ENCODE peak calls at places on chromosome 20, in seven cellular contexts. J is thyroid gland, Y is astrocyte, H is GM12878, I is right atrium auricular region, P is heart right ventricle, D is dorsolateral prefrontal cortex. K is an unnamed sample.

GRCh38 chr20:58420798-58421496 is 31.9 kb downstream of the VAPB start:
- DNase-seq in H (no peak), P (no peak), Y (peak), J (no peak), I (no peak), D (no peak), K (no peak)

GRCh38 chr20:13800728-13801134 is 15.9 kb downstream of the NDUFAF5 start:
- DNase-seq in H (no peak), I (peak), D (peak), P (peak), J (peak), Y (peak), K (no peak)

GRCh38 chr20:19621072-19621471 is 137.0 kb upstream of the RIN2 start:
- DNase-seq in H (no peak), I (no peak), J (no peak), D (no peak), Y (no peak), P (no peak), K (no peak)

GRCh38 chr20:51636123-51636522 is 93.6 kb upstream of the NFATC2 start:
- DNase-seq in I (no peak), Y (peak), D (no peak), J (no peak), P (no peak), H (no peak), K (no peak)

GRCh38 chr20:58542411-58543095 is 27.4 kb upstream of the APCDD1L start:
- DNase-seq in H (no peak), I (peak), J (no peak), P (no peak), D (no peak), Y (peak), K (no peak)

GRCh38 chr20:6562111-6562510 is 205.4 kb upstream of the BMP2 start:
- DNase-seq in D (no peak), Y (peak), I (no peak), P (no peak), H (no peak), J (no peak), K (no peak)

GRCh38 chr20:31602779-31603441 is 2.2 kb upstream of the ID1 start:
- DNase-seq in Y (peak), P (no peak), D (no peak), I (peak), J (peak), H (peak), K (no peak)

GRCh38 chr20:52484438-52484837 is 292.9 kb upstream of the ZFP64 start:
- DNase-seq in H (no peak), D (no peak), Y (peak), J (no peak), I (no peak), P (no peak), K (no peak)

GRCh38 chr20:3781153-3781910 is at the start of gene SPEF1:
- DNase-seq in Y (peak), P (peak), J (peak), I (peak), H (peak), D (peak), K (peak)

GRCh38 chr20:63224272-63225081 is 8.5 kb upstream of the YTHDF1 start:
- DNase-seq in Y (peak), D (no peak), J (peak), H (no peak), I (no peak), P (peak), K (no peak)

GRCh38 chr20:768426-768978 is at the start of gene SLC52A3:
- DNase-seq in D (no peak), Y (no peak), J (no peak), H (no peak), I (no peak), P (peak), K (no peak)

GRCh38 chr20:56157530-56158203 is 90.9 kb upstream of the MC3R start:
- DNase-seq in H (no peak), J (no peak), P (no peak), D (no peak), Y (no peak), I (no peak), K (no peak)

GRCh38 chr20:25481918-25482253 is 74.4 kb downstream of the GINS1 start:
- DNase-seq in J (no peak), P (no peak), Y (no peak), H (no peak), I (no peak), D (no peak), K (no peak)

GRCh38 chr20:8449120-8449519 is 317.1 kb downstream of the PLCB1 start:
- DNase-seq in P (no peak), D (no peak), H (no peak), I (no peak), Y (peak), J (no peak), K (no peak)

GRCh38 chr20:17938889-17939619 is 29.5 kb downstream of the SNX5 start:
- DNase-seq in H (no peak), P (peak), I (no peak), J (peak), Y (no peak), D (peak), K (peak)

GRCh38 chr20:36786246-36786645 is 12.7 kb upstream of the DSN1 start:
- DNase-seq in J (no peak), P (no peak), Y (no peak), H (no peak), D (no peak), I (no peak), K (no peak)
- H3K27ac ChIP-seq in J (no peak), P (no peak), Y (no peak), H (no peak), D (no peak), I (no peak), K (no peak)

DNA sequence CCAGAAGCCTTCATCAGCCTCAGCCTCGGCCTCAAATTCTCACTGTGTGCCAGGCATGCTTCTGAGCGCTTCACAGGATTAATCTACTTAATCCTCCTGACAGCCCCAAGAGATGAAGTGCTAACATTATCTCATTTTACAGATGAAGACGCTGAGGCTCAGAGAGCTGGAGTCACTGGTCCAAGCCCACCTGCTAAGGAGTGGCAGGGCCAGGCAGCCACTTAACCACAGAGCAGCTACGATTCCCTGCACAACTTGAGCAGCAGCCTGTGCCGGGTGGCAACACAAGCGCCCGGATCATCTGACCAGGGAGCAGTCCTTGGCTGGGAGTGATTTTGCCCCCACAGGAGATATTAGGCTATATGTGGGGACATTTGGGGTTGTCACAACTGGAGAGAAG is 93.3 kb upstream of the PTPN1 start:
- DNase-seq in Y (no peak), J (peak), H (no peak), D (no peak), P (no peak), I (no peak), K (no peak)
- H3K27ac ChIP-seq in Y (no peak), J (peak), H (no peak), D (peak), P (peak), I (peak), K (peak)

GRCh38 chr20:60297649-60298048 is 339.4 kb downstream of the CDH26 start:
- DNase-seq in H (no peak), J (peak), D (no peak), P (no peak), I (no peak), Y (no peak), K (no peak)

GRCh38 chr20:60298647-60299046 is 340.4 kb downstream of the CDH26 start:
- DNase-seq in I (no peak), Y (no peak), D (no peak), H (no peak), P (no peak), J (no peak), K (no peak)

GRCh38 chr20:60304026-60304590 is 345.9 kb downstream of the CDH26 start:
- DNase-seq in I (no peak), H (no peak), D (no peak), P (no peak), Y (no peak), J (no peak), K (no peak)

GRCh38 chr20:60302875-60303274 is 344.7 kb downstream of the CDH26 start:
- DNase-seq in I (no peak), H (no peak), P (no peak), Y (no peak), J (no peak), D (no peak), K (no peak)

DNA sequence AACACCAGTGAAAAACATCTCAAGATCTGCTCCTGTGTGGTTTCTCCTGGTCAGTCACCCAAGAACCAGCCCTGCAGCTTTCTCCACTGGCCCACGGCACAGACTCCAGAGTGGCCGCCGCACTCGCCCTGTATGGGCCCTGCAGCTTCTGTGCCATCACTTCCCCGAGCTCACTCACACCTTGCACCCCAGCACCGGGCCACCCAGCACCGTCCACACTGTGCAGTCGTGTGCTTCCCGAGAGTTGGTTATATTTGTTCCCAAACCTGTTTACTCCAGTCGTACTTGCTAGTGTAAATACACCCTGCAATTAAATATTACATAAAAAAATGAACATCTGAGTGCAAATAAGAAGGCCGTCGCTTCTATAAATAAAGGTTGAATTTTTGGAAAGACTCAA is 341.7 kb downstream of the CDH26 start:
- DNase-seq in Y (no peak), P (no peak), D (no peak), I (no peak), J (no peak), H (no peak), K (no peak)
- H3K27ac ChIP-seq in Y (no peak), P (no peak), D (no peak), I (no peak), J (no peak), H (no peak), K (no peak)

GRCh38 chr20:37343212-37343993 is 2.5 kb upstream of the SRC start:
- DNase-seq in H (no peak), D (no peak), J (peak), Y (no peak), I (no peak), P (no peak), K (no peak)
- H3K27ac ChIP-seq in H (no peak), D (no peak), J (no peak), Y (no peak), I (no peak), P (no peak), K (no peak)

DNA sequence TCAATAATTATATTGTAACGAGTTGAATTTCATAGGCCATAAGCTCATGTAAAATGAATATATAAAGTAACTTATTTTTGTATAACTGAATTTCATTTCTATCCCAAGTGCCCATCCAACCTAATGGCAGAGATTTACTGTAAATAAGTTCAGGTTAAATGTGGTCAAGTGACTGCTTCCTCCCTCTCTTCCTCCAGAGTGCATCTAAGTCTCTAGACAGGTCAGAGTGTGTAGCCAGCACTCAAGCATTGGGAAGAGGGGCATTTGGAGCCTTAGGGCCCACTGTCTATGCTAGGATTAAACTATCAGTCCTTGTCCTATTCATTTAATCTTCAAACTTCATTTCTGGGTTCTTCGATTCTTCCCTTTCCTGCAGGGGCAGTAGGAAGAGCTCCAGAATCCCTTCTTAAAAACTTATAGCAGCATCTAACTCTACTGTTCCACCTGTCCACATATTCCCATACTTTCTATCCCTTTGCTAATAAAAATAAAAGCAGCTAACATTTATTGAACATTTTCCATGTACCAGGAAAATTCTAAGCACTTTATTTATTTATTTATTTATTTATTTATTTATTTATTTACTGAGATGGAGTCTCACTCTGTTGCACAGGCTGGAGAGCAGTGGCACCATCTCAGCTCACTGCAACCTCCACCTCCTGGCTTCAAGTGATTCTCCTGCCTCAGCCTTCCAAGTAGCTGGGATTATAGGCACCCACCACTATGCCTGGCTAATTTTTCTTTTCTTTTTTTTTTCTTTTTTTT is 36.1 kb upstream of the TOP1 start:
- DNase-seq in P (no peak), J (no peak), Y (no peak), D (no peak), I (no peak), H (no peak), K (no peak)
- H3K27ac ChIP-seq in P (no peak), J (no peak), Y (no peak), D (no peak), I (no peak), H (peak), K (no peak)

DNA sequence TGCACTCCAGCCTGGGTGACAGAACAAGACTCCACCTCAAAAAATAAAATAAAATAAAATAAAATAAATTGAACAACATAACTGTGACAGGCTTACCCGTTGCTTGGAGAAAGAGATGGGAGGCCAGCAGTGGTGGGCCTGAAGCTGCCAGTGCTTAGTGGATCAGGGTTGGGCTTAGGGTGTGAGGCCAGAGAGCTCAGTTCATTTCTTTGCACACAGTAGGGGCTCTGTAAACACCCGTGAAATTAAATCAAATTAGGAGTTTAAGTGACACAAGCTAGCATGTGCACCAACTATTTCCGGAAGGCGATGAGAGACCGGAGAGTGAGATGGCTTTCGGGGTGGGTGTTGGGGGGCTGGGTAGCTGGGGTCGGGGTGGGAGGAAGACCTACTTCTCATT is 25.8 kb upstream of the TTPAL start:
- DNase-seq in H (no peak), I (no peak), D (no peak), Y (no peak), J (no peak), P (no peak), K (no peak)
- H3K27ac ChIP-seq in H (no peak), I (no peak), D (no peak), Y (no peak), J (no peak), P (no peak), K (no peak)

DNA sequence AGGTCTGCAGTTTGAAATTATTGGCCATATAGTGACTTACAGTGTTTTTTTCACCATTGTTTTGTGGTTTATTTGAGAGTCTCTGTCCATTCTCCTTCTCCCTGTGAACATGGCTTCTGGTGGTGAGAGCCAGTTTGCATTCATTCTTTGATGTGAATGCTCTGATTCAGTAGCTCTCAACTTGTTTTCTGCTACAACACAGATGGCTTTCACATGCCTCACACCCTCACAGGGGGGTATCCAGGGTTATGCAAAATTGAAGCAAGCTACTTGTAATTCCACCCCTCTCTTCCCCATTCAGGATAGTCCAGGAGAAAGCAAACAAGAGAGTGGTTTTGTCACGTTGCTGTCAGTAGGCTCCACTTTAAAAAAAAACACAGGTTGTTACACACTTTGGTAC is 55.6 kb downstream of the SLX4IP start:
- DNase-seq in D (no peak), J (no peak), I (no peak), P (no peak), Y (peak), H (no peak), K (no peak)
- H3K27ac ChIP-seq in D (no peak), J (no peak), I (no peak), P (no peak), Y (no peak), H (no peak), K (no peak)

K was measured in caudate nucleus.